ENCODE peak calls at places on chromosomes 1 and 21, in nine cellular contexts. U, P, H, D, G, S, J, I and B are unnamed samples.

GRCh38 chr1:113141650-113142473 is 68.9 kb downstream of the LRIG2 start:
- DNase-seq in U (no peak), P (peak; percentile 71), H (no peak), D (no peak), G (no peak), S (no peak), J (no peak), I (peak; percentile 24), B (no peak)

GRCh38 chr1:16009030-16009460 is 5.0 kb downstream of the SRARP start:
- DNase-seq in U (peak; percentile 24), P (peak; percentile 58), H (peak; percentile 62), D (peak; percentile 63), G (peak; percentile 87), S (peak; percentile 89), J (peak; percentile 69), I (peak; percentile 49), B (peak; percentile 92)

GRCh38 chr21:17671733-17672132 is 59.0 kb upstream of the BTG3 start:
- DNase-seq in U (no peak), P (no peak), H (no peak), D (no peak), G (peak; percentile 67), S (no peak), J (no peak), I (no peak), B (no peak)

GRCh38 chr1:8410791-8411190 is 92.9 kb downstream of the SLC45A1 start:
- DNase-seq in U (no peak), P (no peak), H (no peak), D (no peak), G (no peak), S (no peak), J (no peak), I (no peak), B (no peak)

GRCh38 chr21:29190920-29191319 is 60.5 kb downstream of the MAP3K7CL start:
- DNase-seq in U (no peak), P (peak; percentile 95), H (no peak), D (no peak), G (no peak), S (no peak), J (no peak), I (no peak), B (no peak)

GRCh38 chr1:221440658-221441057 is 301.2 kb downstream of the DUSP10 start:
- DNase-seq in U (no peak), P (peak; percentile 37), H (no peak), D (no peak), G (no peak), S (no peak), J (peak; percentile 17), I (peak; percentile 83), B (peak; percentile 79)

GRCh38 chr1:90964444-90965035 is 57.3 kb downstream of the ZNF644 start:
- DNase-seq in U (peak; percentile 30), P (peak; percentile 17), H (no peak), D (no peak), G (no peak), S (no peak), J (peak; percentile 33), I (peak; percentile 20), B (no peak)

GRCh38 chr1:45442272-45442671 is 48.7 kb downstream of the TESK2 start:
- DNase-seq in U (no peak), P (peak; percentile 76), H (no peak), D (no peak), G (no peak), S (no peak), J (no peak), I (no peak), B (no peak)

GRCh38 chr1:150615346-150616201 is 13.8 kb downstream of the ENSA start:
- DNase-seq in U (no peak), P (no peak), H (no peak), D (no peak), G (no peak), S (no peak), J (no peak), I (peak; percentile 49), B (no peak)

GRCh38 chr1:119260504-119260903 is 108.1 kb upstream of the HAO2 start:
- DNase-seq in U (no peak), P (no peak), H (no peak), D (no peak), G (no peak), S (no peak), J (no peak), I (peak; percentile 21), B (no peak)

GRCh38 chr1:182630586-182630985 is 26.4 kb upstream of the RGS16 start:
- DNase-seq in U (no peak), P (no peak), H (no peak), D (no peak), G (no peak), S (no peak), J (no peak), I (no peak), B (no peak)

GRCh38 chr1:225580180-225581099 is 72.5 kb downstream of the ENAH start:
- DNase-seq in U (peak; percentile 74), P (no peak), H (no peak), D (no peak), G (no peak), S (no peak), J (no peak), I (no peak), B (no peak)

GRCh38 chr21:46128983-46129571 is 26.3 kb downstream of the FTCD start:
- DNase-seq in U (no peak), P (no peak), H (no peak), D (no peak), G (no peak), S (peak; percentile 64), J (no peak), I (no peak), B (peak; percentile 70)

GRCh38 chr1:54542962-54543539 is 5.0 kb upstream of the ACOT11 start:
- DNase-seq in U (no peak), P (peak; percentile 31), H (no peak), D (no peak), G (no peak), S (no peak), J (no peak), I (no peak), B (no peak)

GRCh38 chr1:111612006-111612405 is 7.6 kb upstream of the RAP1A start:
- DNase-seq in U (no peak), P (no peak), H (no peak), D (no peak), G (no peak), S (no peak), J (no peak), I (no peak), B (peak; percentile 76)

GRCh38 chr1:110535985-110536384 is 17.0 kb upstream of the KCNA10 start:
- DNase-seq in U (peak; percentile 11), P (no peak), H (no peak), D (no peak), G (no peak), S (no peak), J (no peak), I (no peak), B (no peak)

GRCh38 chr1:228210076-228210651 is 2.3 kb downstream of the OBSCN start:
- DNase-seq in U (no peak), P (peak; percentile 51), H (no peak), D (no peak), G (no peak), S (no peak), J (no peak), I (peak; percentile 37), B (no peak)

GRCh38 chr1:158039380-158039779 is 45.9 kb downstream of the KIRREL1 start:
- DNase-seq in U (no peak), P (peak; percentile 28), H (no peak), D (no peak), G (no peak), S (no peak), J (no peak), I (no peak), B (no peak)

GRCh38 chr1:3313579-3313955 is 140.9 kb upstream of the ARHGEF16 start:
- DNase-seq in U (no peak), P (peak; percentile 93), H (no peak), D (no peak), G (peak; percentile 88), S (peak; percentile 92), J (no peak), I (no peak), B (peak; percentile 98)

GRCh38 chr1:151047591-151047924 is at the start of gene C1orf56:
- DNase-seq in U (peak; percentile 62), P (peak; percentile 67), H (no peak), D (no peak), G (peak; percentile 72), S (peak; percentile 86), J (peak; percentile 77), I (peak; percentile 76), B (peak; percentile 91)

GRCh38 chr1:192577145-192578140 is 1.9 kb downstream of the RGS1 start:
- DNase-seq in U (no peak), P (no peak), H (no peak), D (no peak), G (no peak), S (no peak), J (no peak), I (no peak), B (no peak)

GRCh38 chr1:234956821-234957329 is 171.8 kb downstream of the TOMM20 start:
- DNase-seq in U (no peak), P (no peak), H (no peak), D (no peak), G (no peak), S (peak; percentile 38), J (no peak), I (no peak), B (no peak)

GRCh38 chr21:41361786-41362604 is at the start of gene MX2:
- DNase-seq in U (no peak), P (peak; percentile 47), H (peak; percentile 68), D (peak; percentile 36), G (peak; percentile 66), S (peak; percentile 80), J (no peak), I (no peak), B (peak; percentile 85)

GRCh38 chr1:58592521-58593134 is 15.6 kb upstream of the TACSTD2 start:
- DNase-seq in U (peak; percentile 87), P (peak; percentile 89), H (no peak), D (no peak), G (peak; percentile 77), S (no peak), J (no peak), I (peak; percentile 84), B (peak; percentile 69)